ENCODE peak calls at places on chromosomes 4 and X, in five cellular contexts. R is astrocyte of the spinal cord, G is A172, B is retinal pigment epithelial cell, N is Calu3. J is an unnamed sample.

GRCh38 chrX:3518870-3519269 is 172.4 kb upstream of the MXRA5 start:
- DNase-seq in B (no peak), N (peak), G (peak), R (peak), J (peak)

GRCh38 chr4:82599336-82599735 is 37.5 kb upstream of the TMEM150C start:
- DNase-seq in B (no peak), N (no peak), R (no peak), G (no peak), J (no peak)

GRCh38 chrX:108527724-108528123 is 88.1 kb downstream of the COL4A5 start:
- DNase-seq in N (no peak), G (no peak), B (no peak), R (no peak), J (no peak)

GRCh38 chr4:76214269-76214628 is 625 bp upstream of the SCARB2 start:
- DNase-seq in N (no peak), B (no peak), G (no peak), R (no peak), J (no peak)

GRCh38 chrX:136447308-136447707 is 40.4 kb upstream of the BRS3 start:
- DNase-seq in N (no peak), B (no peak), G (no peak), R (no peak), J (no peak)

GRCh38 chr4:183553601-183554345 is 48.9 kb downstream of the ING2 start:
- DNase-seq in R (no peak), G (no peak), N (no peak), B (no peak), J (no peak)

GRCh38 chrX:30635630-30636029 is 17.6 kb upstream of the GK start:
- DNase-seq in N (peak), R (no peak), G (no peak), B (no peak), J (no peak)

GRCh38 chrX:2735270-2735669 is 16.6 kb upstream of the XG start:
- DNase-seq in N (no peak), G (no peak), R (no peak), B (no peak), J (no peak)

GRCh38 chr4:7761720-7762119 is 177.9 kb downstream of the AFAP1 start:
- DNase-seq in N (peak), G (peak), R (no peak), B (no peak), J (no peak)

GRCh38 chr4:183284229-183284628 is 35.8 kb downstream of the CLDN22 start:
- DNase-seq in B (no peak), R (no peak), G (no peak), N (no peak), J (no peak)

GRCh38 chrX:86830685-86831084 is 682.4 kb downstream of the DACH2 start:
- DNase-seq in R (no peak), G (no peak), N (no peak), B (no peak), J (no peak)

GRCh38 chr4:14667624-14668295 is 334.5 kb upstream of the CPEB2 start:
- DNase-seq in R (peak), B (no peak), N (no peak), G (peak), J (no peak)

GRCh38 chr4:69224891-69225290 is 10.3 kb upstream of the UGT2B11 start:
- DNase-seq in B (no peak), R (no peak), G (no peak), N (no peak), J (no peak)

GRCh38 chr4:185742766-185743165 is 69.2 kb downstream of the SORBS2 start:
- DNase-seq in G (peak), N (no peak), R (peak), B (no peak), J (no peak)

GRCh38 chr4:122099896-122100295 is 52.2 kb upstream of the BLTP1 start:
- DNase-seq in N (no peak), R (peak), G (peak), B (peak), J (no peak)

GRCh38 chr4:48635310-48635709 is 144.8 kb downstream of the FRYL start:
- DNase-seq in B (no peak), R (no peak), N (no peak), G (peak), J (no peak)

GRCh38 chrX:10048076-10048475 is 80.9 kb downstream of the CLDN34 start:
- DNase-seq in G (no peak), R (no peak), B (no peak), N (no peak), J (no peak)

GRCh38 chr4:159429693-159430035 is 326.8 kb downstream of the RAPGEF2 start:
- DNase-seq in R (no peak), G (no peak), N (no peak), B (no peak), J (no peak)

GRCh38 chrX:150160656-150161055 is 202.5 kb upstream of the MAMLD1 start:
- DNase-seq in N (no peak), B (no peak), R (no peak), G (no peak), J (peak)

GRCh38 chrX:21574793-21575192 is 83.3 kb downstream of the KLHL34 start:
- DNase-seq in N (no peak), G (no peak), R (no peak), B (no peak), J (no peak)